ENCODE peak calls at places on chromosomes 6 and 20, in eight cellular contexts. One of them, this sample, is unnamed.

GRCh38 chr6:18185624-18186023 is 30.4 kb downstream of the KDM1B start:
- DNase-seq in AG09309: no peak
- DNase-seq in psoas muscle: no peak
- DNase-seq in WERI-Rb-1: no peak
- DNase-seq in CD4-positive, alpha-beta T cell: no peak
- DNase-seq in PC-3: no peak
- DNase-seq in fibroblast of lung: no peak
- DNase-seq in mucosa of gallbladder: no peak
- DNase-seq in this sample: no peak

GRCh38 chr6:170224694-170225660 is 65.9 kb downstream of the DLL1 start:
- DNase-seq in PC-3: peak; percentile 88
- DNase-seq in psoas muscle: no peak
- DNase-seq in mucosa of gallbladder: peak; percentile 34
- DNase-seq in CD4-positive, alpha-beta T cell: no peak
- DNase-seq in fibroblast of lung: no peak
- DNase-seq in AG09309: no peak
- DNase-seq in WERI-Rb-1: peak; percentile 64
- DNase-seq in this sample: peak; percentile 13

GRCh38 chr6:91083226-91083625 is 496.4 kb upstream of the MAP3K7 start:
- DNase-seq in mucosa of gallbladder: no peak
- DNase-seq in fibroblast of lung: peak; percentile 34
- DNase-seq in AG09309: no peak
- DNase-seq in WERI-Rb-1: no peak
- DNase-seq in CD4-positive, alpha-beta T cell: no peak
- DNase-seq in psoas muscle: no peak
- DNase-seq in PC-3: no peak
- DNase-seq in this sample: no peak

GRCh38 chr20:13220194-13220856 is 749 bp upstream of the ISM1 start:
- DNase-seq in WERI-Rb-1: peak; percentile 52
- DNase-seq in CD4-positive, alpha-beta T cell: no peak
- DNase-seq in fibroblast of lung: peak; percentile 34
- DNase-seq in PC-3: no peak
- DNase-seq in mucosa of gallbladder: peak; percentile 46
- DNase-seq in psoas muscle: peak; percentile 69
- DNase-seq in AG09309: no peak
- DNase-seq in this sample: peak; percentile 44

GRCh38 chr20:54063998-54064676 is 6.3 kb downstream of the BCAS1 start:
- DNase-seq in psoas muscle: no peak
- DNase-seq in WERI-Rb-1: no peak
- DNase-seq in fibroblast of lung: no peak
- DNase-seq in mucosa of gallbladder: no peak
- DNase-seq in AG09309: no peak
- DNase-seq in CD4-positive, alpha-beta T cell: no peak
- DNase-seq in PC-3: no peak
- DNase-seq in this sample: no peak

GRCh38 chr20:44407402-44408184 is 52.1 kb downstream of the HNF4A start:
- DNase-seq in WERI-Rb-1: no peak
- DNase-seq in psoas muscle: no peak
- DNase-seq in PC-3: peak; percentile 96
- DNase-seq in CD4-positive, alpha-beta T cell: no peak
- DNase-seq in mucosa of gallbladder: peak; percentile 89
- DNase-seq in AG09309: no peak
- DNase-seq in fibroblast of lung: peak; percentile 27
- DNase-seq in this sample: no peak

GRCh38 chr20:33668087-33668790 is 1.5 kb downstream of the ACTL10 start:
- DNase-seq in WERI-Rb-1: peak; percentile 78
- DNase-seq in mucosa of gallbladder: peak; percentile 78
- DNase-seq in PC-3: no peak
- DNase-seq in CD4-positive, alpha-beta T cell: peak; percentile 67
- DNase-seq in psoas muscle: no peak
- DNase-seq in fibroblast of lung: no peak
- DNase-seq in AG09309: no peak
- DNase-seq in this sample: peak; percentile 83

GRCh38 chr20:42484335-42484734 is 705.4 kb downstream of the PTPRT start:
- DNase-seq in fibroblast of lung: no peak
- DNase-seq in AG09309: no peak
- DNase-seq in PC-3: no peak
- DNase-seq in psoas muscle: no peak
- DNase-seq in mucosa of gallbladder: peak; percentile 22
- DNase-seq in CD4-positive, alpha-beta T cell: no peak
- DNase-seq in WERI-Rb-1: no peak
- DNase-seq in this sample: peak; percentile 41

GRCh38 chr6:54695815-54696214 is 150.8 kb upstream of the FAM83B start:
- DNase-seq in psoas muscle: no peak
- DNase-seq in CD4-positive, alpha-beta T cell: no peak
- DNase-seq in AG09309: no peak
- DNase-seq in mucosa of gallbladder: no peak
- DNase-seq in WERI-Rb-1: no peak
- DNase-seq in PC-3: no peak
- DNase-seq in fibroblast of lung: no peak
- DNase-seq in this sample: no peak

GRCh38 chr6:3382399-3383279 is 74.2 kb downstream of the SLC22A23 start:
- DNase-seq in psoas muscle: no peak
- DNase-seq in fibroblast of lung: no peak
- DNase-seq in PC-3: peak; percentile 94
- DNase-seq in CD4-positive, alpha-beta T cell: no peak
- DNase-seq in mucosa of gallbladder: no peak
- DNase-seq in WERI-Rb-1: no peak
- DNase-seq in AG09309: no peak
- DNase-seq in this sample: no peak

This sample was measured in uterus.